ENCODE peak calls at places on chromosomes 6 and 20, in four cellular contexts. A is AG09309, H is sigmoid colon, D is lung. N is an unnamed sample.
A peak's percentile ranks its signal among the peaks of the same experiment; 100 is the strongest.

GRCh38 chr20:53216856-53217576 is 244.9 kb downstream of the TSHZ2 start:
- DNase-seq in A (no peak), H (peak; percentile 76), D (peak; percentile 69), N (no peak)

GRCh38 chr20:63521602-63522001 is 1.0 kb downstream of the PPDPF start:
- DNase-seq in D (no peak), A (no peak), H (no peak), N (no peak)

GRCh38 chr20:33791021-33791420 is 20.1 kb upstream of the CHMP4B start:
- DNase-seq in A (no peak), H (no peak), D (no peak), N (no peak)

GRCh38 chr6:138821519-138821918 is 25.6 kb downstream of the ECT2L start:
- DNase-seq in H (no peak), D (no peak), A (no peak), N (no peak)

GRCh38 chr6:149990672-149991402 is 27.1 kb downstream of the ULBP1 start:
- DNase-seq in A (no peak), D (no peak), H (no peak), N (no peak)

GRCh38 chr6:151847064-151847463 is 39.6 kb downstream of the ESR1 start:
- DNase-seq in H (no peak), A (no peak), D (no peak), N (peak; percentile 45)

GRCh38 chr6:95569560-95569959 is 7.8 kb upstream of the MANEA start:
- DNase-seq in A (no peak), D (no peak), H (no peak), N (no peak)

GRCh38 chr6:150857062-150857905 is 8.2 kb upstream of the MTHFD1L start:
- DNase-seq in H (no peak), D (peak; percentile 32), A (peak; percentile 96), N (peak; percentile 98)

GRCh38 chr6:2790588-2790987 is 25.4 kb downstream of the WRNIP1 start:
- DNase-seq in D (no peak), A (no peak), H (no peak), N (no peak)

GRCh38 chr6:165486183-165487137 is 176.6 kb downstream of the PDE10A start:
- DNase-seq in D (no peak), H (no peak), A (no peak), N (no peak)

GRCh38 chr6:118544105-118544504 is 4.0 kb upstream of the PLN start:
- DNase-seq in D (no peak), A (no peak), H (no peak), N (no peak)

GRCh38 chr20:19913927-19914614 is 103.1 kb upstream of the NAA20 start:
- DNase-seq in A (no peak), D (no peak), H (no peak), N (no peak)

GRCh38 chr6:33641144-33641543 is 20.0 kb downstream of the ITPR3 start:
- DNase-seq in H (no peak), D (no peak), A (no peak), N (no peak)

GRCh38 chr6:146123611-146124010 is 94.7 kb downstream of the GRM1 start:
- DNase-seq in H (no peak), A (no peak), D (no peak), N (no peak)

GRCh38 chr20:17680128-17680835 is 1.8 kb downstream of the RRBP1 start:
- DNase-seq in D (peak; percentile 75), H (peak; percentile 84), A (no peak), N (no peak)
- H3K4me3 ChIP-seq in D (peak overlapping the region; percentile 90), H (peak overlapping the region; percentile 85), A (peak overlapping the region; percentile 80), N (peak overlapping the region; percentile 58)

DNA sequence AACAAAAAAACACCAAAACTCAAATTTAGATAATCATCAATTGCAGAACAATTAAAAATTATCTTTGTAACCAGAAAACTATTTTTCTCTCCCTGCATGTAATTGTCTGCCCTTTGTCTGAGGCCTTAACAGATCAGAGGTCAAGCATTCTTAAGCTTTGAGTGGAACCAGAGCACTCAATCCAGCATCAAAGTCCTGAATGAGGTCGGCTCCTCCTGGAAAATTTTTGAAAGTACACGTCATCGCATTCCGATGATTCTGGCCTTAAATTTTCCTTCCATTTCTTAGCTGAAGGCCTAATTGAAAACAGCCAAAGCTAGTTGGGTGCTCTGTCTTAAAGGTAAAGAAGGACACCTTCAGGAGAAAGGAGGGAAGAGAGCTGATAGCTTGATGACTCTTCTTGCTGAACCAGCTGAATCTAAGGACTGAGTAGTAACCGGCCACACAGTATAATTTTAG is 510.2 kb upstream of the SULF2 start:
- DNase-seq in A (peak; percentile 89), D (peak; percentile 61), H (no peak), N (peak; percentile 91)
- TF ChIP-seq CTCF in A (peak; percentile 68), D (no peak), H (no peak), N (peak; percentile 56)

DNA sequence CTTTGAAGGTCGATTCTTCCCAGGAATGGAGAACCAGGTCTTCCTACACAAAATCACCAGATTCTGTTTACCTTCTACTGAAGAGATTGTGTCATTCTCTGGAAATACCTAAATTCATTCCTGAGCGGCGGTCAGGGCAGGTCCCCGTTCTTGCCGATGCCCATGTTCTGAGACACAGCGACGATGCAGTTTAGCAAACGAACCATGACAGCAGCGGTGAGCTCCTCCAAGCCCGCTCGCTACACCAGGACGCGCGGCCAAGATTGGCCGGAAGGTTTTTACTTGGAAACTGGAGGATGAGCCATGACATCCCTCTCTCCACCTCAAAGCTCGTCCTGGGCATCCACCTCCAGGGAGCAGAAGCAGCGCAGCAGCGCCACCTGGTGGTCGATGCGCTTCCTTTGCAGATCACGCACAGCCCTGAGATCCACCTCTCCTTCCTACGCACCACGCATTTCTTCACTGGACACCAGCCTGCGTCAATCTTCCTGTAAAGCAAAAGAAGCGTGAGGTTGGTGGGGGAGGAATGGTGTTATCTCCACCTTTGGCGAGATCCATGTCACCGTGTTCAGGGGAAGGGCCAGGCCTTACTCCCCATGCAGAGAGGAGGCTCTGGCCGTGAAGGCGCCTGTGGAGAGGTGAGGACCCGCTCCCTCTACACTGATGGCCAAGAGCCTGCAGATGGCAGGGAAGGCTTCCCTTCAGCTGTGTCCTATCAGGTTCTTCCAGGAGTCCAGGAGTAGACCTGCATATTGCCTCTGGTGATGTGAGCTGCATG is 9.9 kb upstream of the HLA-B start:
- DNase-seq in A (peak; percentile 50), H (peak; percentile 94), D (peak; percentile 89), N (peak; percentile 71)
- H3K4me3 ChIP-seq in A (peak overlapping the region; percentile 7), H (peak overlapping the region; percentile 32), D (no peak overlapping the region), N (peak overlapping the region; percentile 14)

GRCh38 chr6:29019629-29020028 is 14.5 kb upstream of the ZNF311 start:
- DNase-seq in H (no peak), A (no peak), D (no peak), N (no peak)

GRCh38 chr6:29017428-29017802 is 12.3 kb upstream of the ZNF311 start:
- DNase-seq in H (no peak), A (no peak), D (no peak), N (no peak)

GRCh38 chr6:29011276-29011734 is 6.2 kb upstream of the ZNF311 start:
- DNase-seq in A (no peak), H (peak; percentile 76), D (no peak), N (peak; percentile 28)

GRCh38 chr6:29016559-29017427 is 11.7 kb upstream of the ZNF311 start:
- DNase-seq in H (peak; percentile 86), A (peak; percentile 39), D (peak; percentile 80), N (peak; percentile 66)

DNA sequence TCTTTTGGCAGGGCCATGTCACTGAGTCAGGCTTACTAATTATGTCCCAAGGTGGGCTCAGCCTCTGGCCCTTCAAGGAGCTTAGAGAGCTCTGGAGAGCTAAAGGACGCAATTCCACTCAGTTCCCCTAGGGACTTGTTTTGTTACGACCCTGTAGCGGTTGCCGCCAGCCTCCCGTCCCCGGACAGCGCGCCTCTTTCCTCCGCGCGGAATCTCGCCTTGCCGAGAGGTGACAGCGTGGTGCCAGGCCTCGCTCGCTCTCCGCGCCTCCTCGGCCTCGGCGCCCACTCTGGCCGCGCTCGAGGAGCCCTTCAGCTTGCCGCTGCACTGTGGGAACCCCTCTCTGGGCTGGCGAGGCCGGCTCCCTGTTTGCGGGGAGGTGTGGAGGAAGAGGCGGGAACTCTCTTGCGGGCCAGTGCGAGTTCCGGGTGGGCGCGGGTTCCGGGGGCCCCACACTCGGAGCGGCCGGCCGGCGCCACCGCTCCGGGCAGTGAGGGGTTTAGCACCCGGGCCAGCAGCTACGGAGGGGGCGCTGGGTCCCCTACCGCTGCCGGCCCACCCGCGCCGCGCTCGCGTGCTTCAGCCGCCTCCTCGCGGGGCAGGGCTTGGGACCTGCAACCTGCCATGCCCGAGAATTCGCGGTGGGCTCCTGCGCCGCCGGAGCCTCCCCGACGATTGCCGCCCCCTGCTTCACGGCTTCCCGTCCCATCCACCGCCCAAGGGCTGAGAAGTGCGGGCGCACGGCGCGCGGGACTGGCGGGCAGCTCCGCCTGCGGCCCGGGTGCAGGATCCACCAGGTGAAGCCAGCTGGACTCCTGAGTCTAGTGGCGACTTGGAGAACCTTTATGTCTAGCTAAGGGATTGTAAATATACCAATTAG is 9.9 kb upstream of the ZNF311 start:
- DNase-seq in D (no peak), H (no peak), A (no peak), N (peak; percentile 13)
- TF ChIP-seq CTCF in D (no peak), H (no peak), A (no peak), N (peak; percentile 49)

DNA sequence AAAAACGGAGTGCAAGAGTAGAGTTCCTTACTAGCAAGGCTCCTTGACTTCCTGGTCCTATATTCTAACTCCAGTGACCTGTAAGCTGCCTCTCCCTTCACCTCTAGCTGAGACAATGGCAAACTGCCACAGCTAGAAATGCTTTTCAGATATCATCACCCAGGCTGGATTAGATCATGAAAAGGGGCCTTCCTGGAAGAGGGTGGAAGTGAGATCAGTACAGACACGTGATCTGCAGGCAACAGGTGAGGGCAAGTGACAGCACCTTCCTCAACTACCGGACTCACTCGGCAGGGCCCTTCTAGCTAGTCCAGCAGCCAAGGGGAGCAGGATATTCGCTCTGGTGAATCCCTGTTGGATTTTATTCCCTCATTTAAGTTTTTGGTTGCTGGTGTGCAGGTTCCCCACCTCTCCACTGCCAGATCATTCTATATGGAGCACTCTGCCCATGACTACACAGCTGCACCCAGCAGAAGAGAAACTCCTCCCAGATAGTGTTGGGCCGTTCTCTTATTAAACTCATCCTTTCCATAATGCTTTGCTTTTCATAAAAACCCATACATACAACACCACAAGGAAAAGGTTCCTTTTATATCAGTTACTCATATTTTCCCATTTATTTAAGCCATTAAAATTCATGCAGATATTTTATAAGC is 26.4 kb upstream of the FAM83C start:
- DNase-seq in A (no peak), D (peak; percentile 56), H (no peak), N (peak; percentile 63)
- H3K4me3 ChIP-seq in A (no peak overlapping the region), D (no peak overlapping the region), H (no peak overlapping the region), N (no peak overlapping the region)

DNA sequence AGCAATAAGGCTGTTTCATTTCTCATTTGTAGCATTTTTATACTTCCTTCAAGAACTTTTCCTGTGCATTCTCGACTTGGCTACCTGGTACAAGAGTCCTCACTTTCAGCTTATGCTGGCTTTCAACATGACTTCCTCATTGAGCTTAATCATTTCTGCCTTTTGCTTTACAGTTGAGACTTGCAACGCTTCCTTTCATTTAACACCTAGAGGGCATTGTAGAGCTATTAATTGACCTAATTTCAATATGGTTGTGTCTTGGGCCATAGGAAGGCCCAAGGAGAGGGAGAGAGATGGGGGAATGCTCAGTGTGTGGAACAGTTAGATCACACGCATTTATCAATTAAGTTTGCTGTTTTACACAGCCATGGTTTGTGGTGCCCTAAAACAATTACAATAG is 37.2 kb downstream of the SLC22A2 start:
- DNase-seq in H (no peak), D (no peak), A (no peak), N (no peak)
- TF ChIP-seq CTCF in H (peak; percentile 18), D (no peak), A (no peak), N (no peak)